ENCODE peak calls at places on chromosomes 11 and 22, in eight cellular contexts. C is ovary; G is HCT116; F is naive thymus-derived CD4-positive, alpha-beta T cell; V is mucosa of descending colon; M is effector memory CD4-positive, alpha-beta T cell; D is H9; A is thoracic aorta. N is an unnamed sample. For H3K9me3, the result is how much of the 10 kb centered on the place peaks cover.

GRCh38 chr11:11395126-11395525 is 42.1 kb upstream of the CSNK2A3 start:
- DNase-seq in G (no peak), C (no peak), F (no peak), V (no peak), A (no peak), D (no peak), M (no peak), N (no peak)

GRCh38 chr11:48172818-48173609 is 43.6 kb upstream of the OR4B1 start:
- DNase-seq in V (peak), G (peak), D (peak), C (peak), A (no peak), F (peak), M (peak), N (peak)

GRCh38 chr22:24758164-24758799 is 16.2 kb downstream of the PIWIL3 start:
- DNase-seq in F (peak), V (no peak), D (no peak), C (peak), G (peak), M (no peak), A (no peak), N (peak)

GRCh38 chr22:46673205-46673604 is 53.0 kb downstream of the GRAMD4 start:
- DNase-seq in G (no peak), F (no peak), M (no peak), A (no peak), C (no peak), V (no peak), D (no peak), N (no peak)

GRCh38 chr11:76885390-76886097 is 24.8 kb downstream of the ACER3 start:
- DNase-seq in F (no peak), C (no peak), M (no peak), D (no peak), G (no peak), A (no peak), V (no peak), N (peak)

GRCh38 chr11:72585762-72586590 is 88.2 kb downstream of the PDE2A start:
- DNase-seq in D (peak), V (peak), G (peak), F (peak), M (peak), C (peak), A (no peak), N (peak)

GRCh38 chr11:27447288-27447914 is 25.2 kb downstream of the LGR4 start:
- DNase-seq in F (no peak), C (no peak), A (no peak), M (no peak), V (no peak), G (no peak), D (no peak), N (no peak)

GRCh38 chr11:126842038-126842437 is 158.5 kb downstream of the KIRREL3 start:
- DNase-seq in D (no peak), G (no peak), M (no peak), A (no peak), F (no peak), C (no peak), V (no peak), N (no peak)

GRCh38 chr22:42963231-42963595 is 51.7 kb downstream of the PACSIN2 start:
- DNase-seq in A (no peak), G (no peak), C (no peak), V (no peak), F (no peak), M (no peak), D (no peak), N (no peak)

GRCh38 chr11:126703661-126704060 is 296.9 kb downstream of the KIRREL3 start:
- DNase-seq in C (no peak), A (no peak), D (no peak), V (no peak), F (no peak), G (no peak), M (no peak), N (no peak)

GRCh38 chr11:94297967-94298576 is 6.3 kb upstream of the IZUMO1R start:
- DNase-seq in G (no peak), D (peak), A (no peak), M (no peak), C (no peak), F (no peak), V (no peak), N (no peak)

GRCh38 chr11:57566035-57566504 is 1.4 kb downstream of the UBE2L6 start:
- DNase-seq in V (no peak), M (no peak), D (no peak), A (no peak), G (no peak), C (no peak), F (peak), N (peak)

GRCh38 chr11:122676638-122677037 is 21.1 kb downstream of the UBASH3B start:
- DNase-seq in F (no peak), G (peak), A (no peak), M (no peak), V (no peak), D (no peak), C (no peak), N (no peak)

GRCh38 chr11:74280494-74280893 is 30.9 kb downstream of the P4HA3 start:
- DNase-seq in F (no peak), G (no peak), C (no peak), V (no peak), M (no peak), A (no peak), D (no peak), N (no peak)

GRCh38 chr22:45218974-45219373 is 21.7 kb downstream of the KIAA0930 start:
- DNase-seq in F (no peak), V (no peak), G (no peak), C (no peak), A (no peak), D (no peak), M (no peak), N (no peak)

GRCh38 chr11:128523616-128524015 is 63.7 kb downstream of the ETS1 start:
- DNase-seq in V (no peak), M (no peak), C (no peak), A (no peak), G (no peak), F (no peak), D (no peak), N (no peak)

GRCh38 chr22:45615364-45615763 is 56.3 kb upstream of the ATXN10 start:
- DNase-seq in G (no peak), D (no peak), A (no peak), F (no peak), V (no peak), M (no peak), C (no peak), N (no peak)

GRCh38 chr11:63613517-63614135 is 607 bp downstream of the PLAAT3 start:
- DNase-seq in A (no peak), M (peak), G (no peak), C (peak), F (peak), V (peak), D (peak), N (peak)

GRCh38 chr11:2581151-2581930 is 118.5 kb downstream of the KCNQ1OT1 start:
- DNase-seq in V (peak), D (peak), C (peak), F (no peak), A (no peak), M (no peak), G (no peak), N (no peak)

GRCh38 chr11:10646956-10647355 is 46.6 kb downstream of the IRAG1 start:
- DNase-seq in D (no peak), C (no peak), V (no peak), A (no peak), G (no peak), M (no peak), F (no peak), N (no peak)

GRCh38 chr22:25777870-25778269 is 35.9 kb downstream of the MYO18B start:
- DNase-seq in M (no peak), G (peak), F (no peak), V (no peak), D (no peak), C (no peak), A (no peak), N (no peak)

GRCh38 chr11:46260161-46260560 is 17.3 kb upstream of the CREB3L1 start:
- DNase-seq in V (peak), C (no peak), F (no peak), M (no peak), G (no peak), A (no peak), D (no peak), N (no peak)

GRCh38 chr11:67365756-67366384 is 7.5 kb downstream of the CLCF1 start:
- DNase-seq in V (no peak), A (no peak), G (no peak), D (no peak), F (no peak), M (no peak), C (peak), N (no peak)

GRCh38 chr22:25380141-25380747 is 160.8 kb downstream of the CRYBB2 start:
- DNase-seq in C (no peak), D (no peak), F (no peak), A (no peak), M (no peak), G (no peak), V (no peak), N (no peak)

GRCh38 chr22:40279017-40279416 is 67.3 kb upstream of the ADSL start:
- DNase-seq in A (no peak), F (no peak), C (no peak), V (no peak), M (no peak), D (no peak), G (no peak), N (no peak)

GRCh38 chr22:43925433-43926348 is 2.1 kb downstream of the PNPLA3 start:
- DNase-seq in F (no peak), A (no peak), D (peak), G (no peak), V (no peak), C (no peak), M (no peak), N (peak)

GRCh38 chr11:36718481-36718880 is 120.4 kb upstream of the RAG2 start:
- DNase-seq in C (no peak), D (no peak), G (no peak), V (no peak), M (no peak), F (no peak), A (no peak), N (no peak)

GRCh38 chr22:35575116-35575748 is 34.6 kb downstream of the RASD2 start:
- DNase-seq in G (no peak), F (no peak), A (no peak), C (no peak), V (no peak), D (no peak), M (no peak), N (no peak)

GRCh38 chr11:34866375-34866774 is 49.8 kb downstream of the APIP start:
- DNase-seq in A (no peak), G (no peak), D (no peak), V (no peak), C (no peak), M (no peak), F (no peak), N (no peak)

GRCh38 chr11:12684821-12685220 is 10.6 kb downstream of the TEAD1 start:
- DNase-seq in V (no peak), F (no peak), G (no peak), A (no peak), D (no peak), M (no peak), C (no peak), N (no peak)

GRCh38 chr11:102244681-102245409 is 72.4 kb upstream of the BIRC3 start:
- DNase-seq in V (no peak), F (no peak), A (no peak), G (peak), C (no peak), D (no peak), M (no peak), N (no peak)

GRCh38 chr11:66956689-66957290 is 1.4 kb downstream of the PC start:
- DNase-seq in D (peak), F (peak), V (no peak), G (no peak), M (no peak), A (no peak), C (no peak), N (peak)

DNA sequence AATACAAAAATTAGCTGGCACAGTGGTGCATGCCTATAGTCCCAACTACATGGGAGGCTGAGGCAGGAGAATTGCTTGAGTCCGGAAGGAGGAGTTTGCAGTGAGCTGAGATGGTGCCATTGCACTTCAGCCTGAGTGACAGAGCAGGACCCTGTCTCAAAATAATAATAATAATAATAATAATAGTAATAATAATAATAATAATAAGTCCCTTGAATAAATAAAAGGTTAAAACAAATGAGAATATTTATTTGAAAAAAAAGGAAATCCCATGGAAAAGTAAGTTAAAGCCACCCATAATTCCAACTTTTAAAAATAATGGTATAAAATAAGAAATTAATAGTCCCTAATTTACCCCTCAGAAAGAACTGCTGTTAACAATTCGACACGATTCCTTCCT is 10.0 kb upstream of the NAV2 start:
- DNase-seq in V (no peak), A (no peak), G (no peak), M (no peak), C (no peak), F (no peak), D (no peak), N (no peak)
- H3K9me3 ChIP-seq in V (under half), A (under half), G (under half), M (under half), C (under half), F (under half), D (under half), N (under half)

DNA sequence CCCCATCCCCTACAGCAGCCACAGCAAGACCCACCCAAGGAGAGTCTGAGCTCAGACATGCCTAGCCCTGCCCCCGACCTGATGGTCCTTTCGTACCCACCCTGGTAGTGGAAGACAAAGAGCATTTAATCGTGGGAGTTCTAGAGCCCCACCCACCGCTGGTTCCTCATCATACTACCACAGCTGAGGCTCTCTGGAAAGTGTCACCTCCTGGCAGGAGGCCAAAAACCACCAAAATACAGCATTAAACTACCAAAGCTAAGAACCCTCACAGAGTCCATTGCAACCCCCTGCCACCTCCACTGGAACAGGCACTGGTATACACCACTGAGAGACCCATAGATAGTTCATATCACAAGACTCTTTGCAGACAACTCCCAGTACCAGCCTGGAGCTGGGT is 311.1 kb downstream of the TENM4 start:
- DNase-seq in F (no peak), A (no peak), C (no peak), M (no peak), V (no peak), D (no peak), G (no peak), N (no peak)
- H3K9me3 ChIP-seq in F (under half), A (under half), C (under half), M (under half), V (under half), D (under half), G (under half), N (under half)

GRCh38 chr11:17157773-17158172 is 50.0 kb downstream of the PIK3C2A start:
- DNase-seq in M (no peak), C (no peak), V (no peak), A (no peak), D (no peak), G (no peak), F (no peak), N (no peak)
- H3K9me3 ChIP-seq in M (under half), C (under half), V (under half), A (under half), D (under half), G (under half), F (under half), N (under half)

DNA sequence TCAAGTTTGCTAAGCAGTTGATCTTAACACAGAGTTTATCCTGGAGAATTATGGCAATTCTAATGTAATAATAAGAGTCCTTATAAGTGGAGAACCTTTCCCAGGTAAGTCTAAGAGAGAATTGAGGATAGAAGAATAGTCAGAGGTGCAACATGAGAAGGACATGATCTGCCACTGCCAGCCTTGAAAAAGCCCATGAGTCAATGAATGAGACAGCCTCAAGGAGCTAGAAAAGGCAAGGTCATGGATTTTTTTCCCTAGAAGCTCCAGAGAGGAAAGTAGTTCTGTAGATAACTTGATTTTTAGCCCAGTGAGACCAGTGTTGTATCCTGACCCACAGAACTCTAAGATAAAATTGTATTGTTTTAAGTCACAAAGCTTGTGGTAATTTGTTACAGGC is 16.9 kb downstream of the MS4A6A start:
- DNase-seq in M (no peak), F (no peak), A (no peak), V (no peak), G (no peak), D (no peak), C (no peak), N (no peak)
- H3K9me3 ChIP-seq in M (under half), F (under half), A (under half), V (under half), G (under half), D (under half), C (under half), N (under half)

GRCh38 chr22:49380095-49380827 is 447.4 kb downstream of the BRD1 start:
- DNase-seq in M (no peak), V (no peak), A (no peak), C (no peak), F (no peak), G (no peak), D (no peak), N (no peak)

GRCh38 chr22:49377306-49377705 is 450.4 kb downstream of the BRD1 start:
- DNase-seq in A (no peak), G (no peak), D (no peak), M (no peak), C (no peak), V (no peak), F (no peak), N (no peak)

GRCh38 chr22:49382451-49382735 is 445.3 kb downstream of the BRD1 start:
- DNase-seq in G (no peak), M (no peak), C (no peak), A (no peak), V (peak), F (no peak), D (peak), N (no peak)

GRCh38 chr22:49381595-49382450 is 445.9 kb downstream of the BRD1 start:
- DNase-seq in C (no peak), V (peak), F (no peak), D (no peak), M (no peak), G (no peak), A (no peak), N (no peak)

GRCh38 chr22:49380828-49381114 is 446.9 kb downstream of the BRD1 start:
- DNase-seq in D (no peak), G (no peak), A (no peak), V (no peak), C (no peak), F (no peak), M (no peak), N (no peak)
- H3K9me3 ChIP-seq in D (under half), G (under half), A (under half), V (under half), C (under half), F (under half), M (under half), N (under half)

DNA sequence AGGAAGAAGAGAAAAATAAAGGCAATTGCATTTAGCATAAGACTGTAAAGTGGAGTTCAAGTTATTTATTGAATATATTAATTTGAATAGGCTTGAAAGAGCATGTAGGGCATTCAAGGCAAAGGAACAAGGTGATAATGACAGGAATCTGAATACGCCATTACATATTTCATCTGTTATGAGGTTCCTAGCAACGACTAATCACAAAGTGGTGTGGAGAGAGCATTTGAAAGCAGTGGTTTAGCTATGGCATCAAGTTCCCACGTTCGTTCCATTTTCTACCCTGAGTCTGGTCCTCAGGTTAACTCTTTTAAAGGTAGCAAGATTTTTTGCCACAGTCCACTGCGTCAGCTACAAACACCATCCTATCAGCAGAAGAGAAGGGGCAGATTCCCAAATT is 59.4 kb downstream of the CNTN5 start:
- DNase-seq in F (no peak), A (no peak), D (no peak), V (no peak), G (no peak), M (no peak), C (no peak), N (no peak)
- H3K9me3 ChIP-seq in F (under half), A (under half), D (under half), V (under half), G (under half), M (under half), C (under half), N (under half)

DNA sequence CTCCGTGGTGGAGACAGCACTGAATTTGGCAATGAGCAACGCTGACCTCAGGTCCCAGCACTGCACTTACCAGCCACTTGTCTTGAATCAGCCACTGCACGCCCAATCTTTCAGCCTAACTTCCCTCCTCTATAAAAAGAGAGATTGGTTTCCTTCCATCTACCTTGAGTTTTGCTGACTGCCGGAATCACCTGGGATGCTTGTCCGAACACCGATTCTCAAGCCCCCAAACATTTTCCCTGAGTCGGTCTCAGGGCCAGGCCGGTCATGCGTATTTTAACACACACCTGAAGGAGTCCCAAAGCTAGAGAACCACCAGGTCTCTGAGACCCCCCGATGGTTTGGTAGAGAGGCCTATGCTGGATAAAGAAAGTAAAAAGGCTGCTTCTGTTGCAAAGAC is 131.5 kb downstream of the SPATA19 start:
- DNase-seq in C (no peak), F (no peak), M (no peak), D (no peak), A (no peak), V (no peak), G (no peak), N (no peak)
- H3K9me3 ChIP-seq in C (under half), F (under half), M (under half), D (under half), A (under half), V (under half), G (under half), N (under half)

GRCh38 chr11:130737866-130738431 is 178.3 kb downstream of the SNX19 start:
- DNase-seq in A (no peak), F (no peak), V (peak), C (peak), M (no peak), D (no peak), G (no peak), N (peak)

GRCh38 chr11:130737041-130737830 is 179.0 kb downstream of the SNX19 start:
- DNase-seq in D (no peak), A (no peak), G (no peak), M (no peak), V (no peak), F (no peak), C (no peak), N (no peak)

GRCh38 chr11:130740819-130741218 is 175.5 kb downstream of the SNX19 start:
- DNase-seq in M (no peak), V (no peak), C (no peak), G (no peak), F (no peak), D (no peak), A (no peak), N (no peak)

GRCh38 chr11:130738618-130739017 is 177.7 kb downstream of the SNX19 start:
- DNase-seq in V (no peak), F (no peak), M (no peak), A (no peak), G (no peak), D (no peak), C (no peak), N (peak)
- H3K9me3 ChIP-seq in V (under half), F (under half), M (under half), A (under half), G (under half), D (under half), C (under half), N (under half)